ENCODE peak calls at places on chromosomes 6 and 20, in four cellular contexts. F is effector memory CD4-positive, alpha-beta T cell; G is fibroblast of lung; C is adrenal gland. R is an unnamed sample.

GRCh38 chr6:158707826-158708225 is 58.0 kb downstream of the SYTL3 start:
- DNase-seq in G (peak; percentile 28), F (no peak), C (no peak), R (no peak)

GRCh38 chr6:150638765-150639164 is 39.1 kb downstream of the PLEKHG1 start:
- DNase-seq in C (no peak), F (no peak), G (no peak), R (no peak)

GRCh38 chr6:1624848-1625341 is 15.2 kb downstream of the FOXC1 start:
- DNase-seq in G (peak; percentile 37), C (no peak), F (no peak), R (no peak)

GRCh38 chr20:58597021-58597940 is 53.8 kb upstream of the STX16 start:
- DNase-seq in G (peak; percentile 58), F (no peak), C (peak; percentile 58), R (no peak)

GRCh38 chr20:49306903-49307336 is 29.1 kb upstream of the ZNFX1 start:
- DNase-seq in G (no peak), C (no peak), F (no peak), R (no peak)

GRCh38 chr20:43404880-43405279 is 52.8 kb upstream of the SRSF6 start:
- DNase-seq in C (no peak), F (no peak), G (no peak), R (no peak)

GRCh38 chr20:57664476-57664875 is 44.2 kb upstream of the ZBP1 start:
- DNase-seq in F (no peak), G (no peak), C (peak; percentile 46), R (no peak)

GRCh38 chr6:25428758-25429317 is 149.7 kb downstream of the CARMIL1 start:
- DNase-seq in C (no peak), F (no peak), G (no peak), R (no peak)

GRCh38 chr6:38617856-38618255 is 21.9 kb downstream of the BTBD9 start:
- DNase-seq in C (no peak), G (no peak), F (no peak), R (no peak)

GRCh38 chr6:118912646-118913045 is 18.7 kb downstream of the ASF1A start:
- DNase-seq in F (no peak), C (no peak), G (no peak), R (no peak)

GRCh38 chr6:79671605-79672266 is 40.6 kb downstream of the SH3BGRL2 start:
- DNase-seq in C (peak; percentile 57), F (no peak), G (peak; percentile 23), R (no peak)

GRCh38 chr6:64404370-64404769 is 768.8 kb downstream of the PHF3 start:
- DNase-seq in F (no peak), C (no peak), G (no peak), R (no peak)

GRCh38 chr20:34834459-34834893 is 9.0 kb upstream of the NCOA6 start:
- DNase-seq in G (peak; percentile 60), C (no peak), F (no peak), R (no peak)

GRCh38 chr6:15274696-15275387 is 29.0 kb downstream of the JARID2 start:
- DNase-seq in F (no peak), C (peak; percentile 25), G (peak; percentile 33), R (no peak)

GRCh38 chr20:1324598-1325172 is 4.3 kb downstream of the SDCBP2 start:
- DNase-seq in F (peak; percentile 36), C (peak; percentile 63), G (peak; percentile 90), R (peak; percentile 65)

GRCh38 chr6:156183678-156184077 is 593.5 kb upstream of the ARID1B start:
- DNase-seq in C (no peak), F (no peak), G (no peak), R (no peak)

GRCh38 chr6:130680118-130680517 is 147.1 kb upstream of the SMLR1 start:
- DNase-seq in G (peak; percentile 64), C (no peak), F (no peak), R (no peak)

DNA sequence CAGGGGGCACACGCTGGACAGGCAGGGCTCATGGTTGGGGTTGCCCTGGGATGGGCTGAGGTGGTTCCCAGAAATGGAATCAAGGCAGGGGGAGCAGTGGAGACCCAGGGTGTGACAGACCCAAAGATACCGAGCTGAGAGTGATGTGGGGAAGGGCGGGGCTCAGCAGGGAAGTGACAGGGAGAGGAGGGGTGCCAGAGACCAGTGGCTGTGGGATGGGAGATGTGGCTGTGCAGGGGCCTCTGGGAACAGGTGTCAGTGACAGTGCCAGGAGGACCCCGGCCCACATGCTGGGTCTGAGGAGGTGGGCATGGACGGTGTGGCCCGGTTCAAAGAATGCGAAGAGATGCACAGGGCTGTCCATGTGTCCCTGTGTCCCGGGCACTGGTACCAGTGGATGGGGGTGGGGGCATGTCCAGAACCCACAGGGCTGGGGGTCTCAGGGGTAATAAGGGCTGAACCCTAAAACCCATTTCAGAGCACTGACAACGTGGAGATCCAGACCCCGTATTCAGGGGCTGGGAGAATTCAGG is 1.0 kb downstream of the CABLES2 start:
- DNase-seq in C (no peak), G (no peak), F (no peak), R (no peak)
- H3K27ac ChIP-seq in C (no peak overlapping the region), G (no peak overlapping the region), F (peak overlapping the region; percentile 51), R (peak overlapping the region; percentile 14)

GRCh38 chr20:47784256-47784598 is 1.1 kb downstream of the SULF2 start:
- DNase-seq in F (no peak), C (no peak), G (no peak), R (no peak)
- H3K4me3 ChIP-seq in F (no peak overlapping the region), C (peak overlapping the region; percentile 50), G (peak overlapping the region; percentile 56), R (no peak overlapping the region)

GRCh38 chr6:45557454-45557853 is 179.7 kb upstream of the SUPT3H start:
- DNase-seq in F (no peak), C (no peak), G (no peak), R (no peak)
- H3K27ac ChIP-seq in F (no peak overlapping the region), C (no peak overlapping the region), G (no peak overlapping the region), R (no peak overlapping the region)

DNA sequence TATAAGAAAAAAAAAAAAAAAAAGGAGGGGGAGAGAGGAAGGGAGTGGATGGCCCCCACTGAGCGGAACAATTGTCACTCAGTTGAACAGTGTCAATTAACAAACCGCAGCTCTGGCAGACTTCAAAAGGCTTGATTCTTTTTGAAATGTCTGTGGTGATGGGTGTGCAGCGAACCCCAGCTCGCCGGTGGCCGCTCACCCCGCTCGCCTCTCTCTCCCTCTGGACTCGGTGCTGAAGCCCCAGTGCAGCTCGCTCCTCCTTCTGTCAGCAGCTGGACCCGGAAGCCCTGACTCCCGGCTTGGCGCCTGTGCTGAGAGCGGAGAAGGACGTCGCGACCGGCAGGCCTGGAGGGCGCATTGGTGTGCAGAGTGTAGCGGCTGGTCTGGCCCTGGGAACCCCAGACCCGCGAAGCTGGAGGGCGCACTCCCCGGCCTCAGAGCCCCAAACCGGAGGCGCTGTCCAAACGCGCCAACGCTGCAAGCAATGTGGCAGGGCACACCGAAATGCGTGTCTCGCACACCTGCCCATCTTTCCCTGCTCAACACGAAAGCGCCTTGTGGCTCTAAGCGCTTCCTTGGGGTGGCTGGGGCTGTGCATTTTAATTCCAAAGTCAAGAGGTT is 3.4 kb downstream of the LINC00237 start:
- DNase-seq in C (no peak), F (no peak), G (no peak), R (peak; percentile 71)
- H3K4me3 ChIP-seq in C (peak overlapping the region; percentile 13), F (peak overlapping the region; percentile 49), G (no peak overlapping the region), R (peak overlapping the region; percentile 55)

DNA sequence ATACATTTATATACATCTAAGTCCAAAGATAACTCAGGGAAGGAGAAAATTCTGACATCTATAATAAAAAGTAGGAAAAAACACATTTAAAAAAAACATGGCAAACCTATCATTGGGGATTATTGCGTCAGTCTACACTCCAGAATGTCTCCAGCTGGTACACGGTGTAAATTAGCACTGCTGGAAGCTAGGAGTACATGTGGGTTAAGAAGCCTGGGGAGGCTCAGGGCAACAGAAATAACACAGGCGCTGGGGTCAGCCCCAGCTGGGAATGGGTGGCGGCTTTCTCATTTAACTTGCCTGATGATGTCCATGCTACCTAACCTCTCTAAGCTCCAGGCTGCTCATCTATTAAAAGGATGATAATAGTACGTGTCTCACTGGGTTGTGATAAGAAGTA is 92.9 kb downstream of the LY86 start:
- DNase-seq in G (no peak), C (peak; percentile 21), F (no peak), R (no peak)
- H3K27ac ChIP-seq in G (no peak overlapping the region), C (no peak overlapping the region), F (no peak overlapping the region), R (no peak overlapping the region)

DNA sequence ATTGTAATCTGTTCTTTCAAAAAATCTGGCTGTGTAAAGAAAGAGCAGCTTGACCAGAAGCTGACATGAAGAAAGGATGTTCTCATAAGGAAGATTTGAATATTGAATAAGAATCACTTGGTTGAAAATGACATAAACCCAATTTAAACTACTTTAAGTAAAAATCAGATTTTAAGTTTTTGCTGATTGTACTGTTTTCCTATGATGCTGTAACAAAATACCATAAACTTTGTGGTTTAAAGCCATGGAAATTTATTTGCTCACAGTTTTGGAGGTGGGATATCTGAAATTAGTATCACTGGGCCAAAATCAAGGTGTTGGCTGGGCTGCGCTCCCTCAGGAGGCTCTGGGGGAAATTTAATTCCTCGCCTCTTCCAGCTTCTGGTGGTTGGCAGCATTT is 141.1 kb upstream of the ZFP64 start:
- DNase-seq in C (no peak), G (no peak), F (no peak), R (no peak)
- H3K4me3 ChIP-seq in C (no peak overlapping the region), G (no peak overlapping the region), F (no peak overlapping the region), R (no peak overlapping the region)

GRCh38 chr6:3910264-3910663 is 61.1 kb downstream of the FAM50B start:
- DNase-seq in C (no peak), F (no peak), G (no peak), R (no peak)

GRCh38 chr6:3912366-3913076 is 63.3 kb downstream of the FAM50B start:
- DNase-seq in G (no peak), C (peak; percentile 10), F (no peak), R (no peak)

GRCh38 chr6:3911130-3911529 is 62.0 kb downstream of the FAM50B start:
- DNase-seq in G (no peak), C (peak; percentile 39), F (no peak), R (no peak)

GRCh38 chr6:3913077-3913957 is 64.1 kb downstream of the FAM50B start:
- DNase-seq in F (no peak), G (peak; percentile 97), C (peak; percentile 61), R (no peak)

GRCh38 chr6:3911614-3912336 is 62.6 kb downstream of the FAM50B start:
- DNase-seq in C (peak; percentile 67), G (peak; percentile 85), F (no peak), R (no peak)
- H3K27ac ChIP-seq in C (no peak overlapping the region), G (no peak overlapping the region), F (no peak overlapping the region), R (no peak overlapping the region)

GRCh38 chr20:53660078-53660909 is 66.7 kb upstream of the ZNF217 start:
- DNase-seq in C (no peak), G (peak; percentile 68), F (no peak), R (no peak)
- H3K4me3 ChIP-seq in C (peak overlapping the region; percentile 63), G (peak overlapping the region; percentile 49), F (peak overlapping the region; percentile 75), R (peak overlapping the region; percentile 54)